ENCODE peak calls at places on chromosomes 11 and 22, in nine cellular contexts. E is substantia nigra, W is neural progenitor cell, D is lung, G is trophoblast cell, B is neuronal stem cell, U is RWPE1, T is HepG2, Q is Karpas-422. R is an unnamed sample.

GRCh38 chr11:78189851-78190250 is 1.1 kb downstream of the USP35 start:
- DNase-seq in U (no peak), B (no peak), E (no peak), D (no peak), Q (no peak), W (no peak), G (no peak), T (no peak), R (no peak)

GRCh38 chr22:19942886-19943664 is 1.5 kb upstream of the TXNRD2 start:
- DNase-seq in D (no peak), U (peak), B (no peak), T (peak), W (peak), Q (no peak), E (no peak), G (peak), R (no peak)

GRCh38 chr11:47415949-47416472 is 7.6 kb downstream of the SLC39A13 start:
- DNase-seq in U (peak), B (no peak), D (peak), T (no peak), W (peak), G (peak), Q (no peak), E (no peak), R (peak)

GRCh38 chr11:102346456-102346747 is 612 bp upstream of the BIRC2 start:
- DNase-seq in T (no peak), G (peak), E (no peak), D (no peak), W (no peak), B (no peak), U (no peak), Q (no peak), R (no peak)

GRCh38 chr11:22778642-22779041 is 51.0 kb downstream of the SVIP start:
- DNase-seq in E (no peak), G (no peak), D (no peak), U (no peak), T (peak), Q (no peak), W (no peak), B (no peak), R (no peak)

GRCh38 chr22:47631571-47632102 is 869.2 kb downstream of the TBC1D22A start:
- DNase-seq in B (no peak), G (no peak), E (no peak), W (no peak), U (no peak), D (peak), Q (no peak), T (no peak), R (no peak)

GRCh38 chr11:106424111-106424510 is 346.6 kb downstream of the AASDHPPT start:
- DNase-seq in G (peak), E (no peak), B (no peak), Q (no peak), W (no peak), U (peak), D (no peak), T (no peak), R (no peak)

GRCh38 chr11:66479741-66480115 is 506 bp upstream of the DPP3 start:
- DNase-seq in Q (no peak), W (no peak), G (no peak), D (no peak), B (no peak), U (peak), E (no peak), T (peak), R (no peak)

GRCh38 chr22:36443198-36443770 is 38.2 kb downstream of the TXN2 start:
- DNase-seq in T (no peak), W (no peak), G (peak), E (no peak), Q (no peak), B (no peak), D (no peak), U (no peak), R (no peak)

GRCh38 chr22:36445158-36445668 is 36.2 kb downstream of the TXN2 start:
- DNase-seq in Q (no peak), B (no peak), U (no peak), D (no peak), E (no peak), T (peak), W (no peak), G (peak), R (no peak)

GRCh38 chr22:36439481-36440271 is 41.8 kb downstream of the TXN2 start:
- DNase-seq in E (no peak), B (no peak), W (no peak), T (peak), Q (no peak), U (peak), D (no peak), G (peak), R (no peak)

GRCh38 chr22:36440429-36441002 is 40.9 kb downstream of the TXN2 start:
- DNase-seq in Q (no peak), B (no peak), D (no peak), E (no peak), G (no peak), T (no peak), W (no peak), U (no peak), R (no peak)

GRCh38 chr22:36442506-36443197 is 38.8 kb downstream of the TXN2 start:
- DNase-seq in B (no peak), Q (no peak), D (no peak), W (no peak), G (no peak), E (no peak), T (no peak), U (no peak), R (no peak)
- H3K27ac ChIP-seq in B (no peak), Q (no peak), D (peak), W (no peak), G (no peak), E (no peak), T (no peak), U (peak), R (no peak)

GRCh38 chr22:21624120-21624879 is 5.5 kb downstream of the YDJC start:
- DNase-seq in E (peak), G (no peak), W (peak), U (no peak), B (no peak), Q (peak), T (no peak), D (no peak), R (no peak)

GRCh38 chr22:21623402-21623970 is 6.3 kb downstream of the YDJC start:
- DNase-seq in W (no peak), D (no peak), G (no peak), E (no peak), Q (no peak), T (no peak), U (no peak), B (no peak), R (no peak)

GRCh38 chr22:21622624-21623401 is 7.0 kb downstream of the YDJC start:
- DNase-seq in T (no peak), U (no peak), E (no peak), B (no peak), G (no peak), W (no peak), D (no peak), Q (no peak), R (no peak)

GRCh38 chr22:21621025-21621424 is 8.8 kb downstream of the YDJC start:
- DNase-seq in E (no peak), W (no peak), U (no peak), D (no peak), B (no peak), T (no peak), Q (no peak), G (no peak), R (no peak)

DNA sequence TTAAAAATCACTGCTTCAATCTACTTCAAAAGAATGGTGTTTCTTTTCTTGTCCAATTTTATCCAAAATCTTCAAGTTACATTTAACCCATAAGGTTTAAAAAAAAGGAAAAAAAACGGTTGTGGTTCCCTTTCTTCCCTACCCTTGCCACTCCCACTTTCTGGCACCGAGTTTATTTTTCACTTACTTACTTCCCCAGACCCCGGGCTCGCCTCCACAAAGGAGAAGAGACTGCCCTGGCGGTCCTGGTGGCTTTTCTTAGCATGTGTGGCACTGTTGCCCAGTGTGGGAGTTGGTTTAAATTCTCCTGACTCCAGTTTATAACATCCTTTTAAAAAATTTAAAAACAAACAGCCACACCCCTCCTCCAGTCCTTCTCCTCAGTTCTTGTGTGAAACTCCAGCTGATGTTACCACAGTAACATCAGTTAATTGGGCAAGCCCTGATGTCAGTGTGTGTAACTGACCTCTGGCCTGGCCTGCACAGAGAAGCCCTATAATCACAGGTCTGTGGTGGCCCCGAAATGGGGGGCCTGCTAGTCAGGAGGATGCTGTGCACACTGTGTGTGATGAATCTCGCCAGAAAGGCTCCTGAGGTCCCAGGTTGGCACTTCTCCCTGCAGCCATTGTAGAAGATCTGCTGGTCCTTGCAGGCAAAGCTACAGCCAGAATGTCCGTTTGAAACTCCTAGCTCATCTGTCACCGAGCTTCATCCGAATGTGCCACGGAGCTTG is 7.8 kb downstream of the YDJC start:
- DNase-seq in Q (no peak), T (no peak), B (no peak), D (no peak), G (no peak), E (no peak), W (no peak), U (no peak), R (no peak)
- H3K27ac ChIP-seq in Q (no peak), T (no peak), B (no peak), D (peak), G (no peak), E (no peak), W (no peak), U (peak), R (peak)

DNA sequence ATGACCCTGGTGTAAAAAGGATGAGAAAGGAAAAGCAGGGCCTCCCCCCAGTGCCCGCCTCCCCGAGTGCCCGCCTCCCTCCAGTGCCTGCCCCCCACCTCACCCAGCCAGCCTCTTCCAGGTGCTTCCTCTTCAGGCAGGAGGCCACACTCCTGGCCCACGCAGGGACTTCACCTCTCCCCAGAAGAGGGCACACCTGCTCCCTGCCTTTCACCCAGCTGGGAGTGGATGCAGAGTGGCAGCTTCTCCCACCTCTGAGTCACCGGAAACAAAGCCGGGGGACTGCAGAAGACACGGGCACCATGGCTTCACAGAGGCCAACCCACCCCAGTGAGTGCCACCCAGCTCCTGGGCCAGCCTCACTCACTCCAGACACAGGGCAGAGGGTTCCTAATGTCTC is 16.1 kb downstream of the CPT1A start:
- DNase-seq in Q (no peak), G (peak), W (peak), E (no peak), T (peak), D (no peak), U (no peak), B (no peak), R (no peak)
- H3K27ac ChIP-seq in Q (no peak), G (no peak), W (no peak), E (no peak), T (no peak), D (no peak), U (peak), B (no peak), R (no peak)

GRCh38 chr11:122663764-122664163 is 8.2 kb downstream of the UBASH3B start:
- DNase-seq in Q (no peak), D (no peak), U (no peak), B (no peak), E (no peak), T (no peak), G (no peak), W (no peak), R (no peak)

GRCh38 chr11:122665882-122666281 is 10.4 kb downstream of the UBASH3B start:
- DNase-seq in D (no peak), B (no peak), W (no peak), Q (no peak), U (no peak), T (no peak), G (peak), E (no peak), R (no peak)

GRCh38 chr11:122664188-122664587 is 8.7 kb downstream of the UBASH3B start:
- DNase-seq in Q (no peak), E (no peak), U (no peak), D (no peak), W (no peak), G (no peak), T (no peak), B (no peak), R (no peak)

GRCh38 chr11:122668562-122669090 is 13.1 kb downstream of the UBASH3B start:
- DNase-seq in B (no peak), W (no peak), G (no peak), U (peak), D (no peak), T (no peak), E (no peak), Q (peak), R (no peak)

DNA sequence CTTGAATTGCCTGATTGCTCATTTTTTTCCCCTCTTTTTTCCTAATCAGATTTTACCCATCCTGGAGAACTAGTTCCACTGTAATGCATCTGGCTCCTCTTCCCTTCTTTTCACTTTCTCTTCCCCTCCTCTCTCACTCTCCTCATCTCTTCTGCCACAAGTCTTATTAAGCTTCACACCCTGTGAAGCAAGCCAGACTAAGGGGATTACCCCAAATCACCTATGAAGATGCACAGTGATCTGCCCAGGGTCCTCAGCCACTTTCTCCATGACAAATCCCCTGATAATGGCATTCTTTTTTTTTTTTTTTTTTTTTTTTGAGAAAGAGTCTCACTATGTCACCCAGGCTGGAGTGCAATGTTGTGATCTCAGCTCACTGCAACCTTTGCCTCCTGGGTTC is 11.2 kb downstream of the UBASH3B start:
- DNase-seq in T (no peak), U (no peak), B (no peak), G (no peak), Q (no peak), D (no peak), W (no peak), E (no peak), R (no peak)
- H3K27ac ChIP-seq in T (no peak), U (no peak), B (no peak), G (peak), Q (no peak), D (no peak), W (no peak), E (no peak), R (no peak)

GRCh38 chr11:8039530-8040260 is 41.3 kb upstream of the TUB start:
- DNase-seq in E (no peak), T (no peak), D (peak), W (no peak), G (no peak), Q (no peak), U (no peak), B (no peak), R (no peak)
- H3K27ac ChIP-seq in E (no peak), T (no peak), D (no peak), W (no peak), G (no peak), Q (no peak), U (no peak), B (no peak), R (no peak)

GRCh38 chr11:103806130-103806900 is 230.1 kb upstream of the DDI1 start:
- DNase-seq in D (no peak), E (no peak), G (no peak), T (no peak), W (no peak), Q (no peak), U (no peak), B (no peak), R (peak)
- H3K27ac ChIP-seq in D (no peak), E (no peak), G (no peak), T (no peak), W (no peak), Q (no peak), U (no peak), B (no peak), R (peak)

DNA sequence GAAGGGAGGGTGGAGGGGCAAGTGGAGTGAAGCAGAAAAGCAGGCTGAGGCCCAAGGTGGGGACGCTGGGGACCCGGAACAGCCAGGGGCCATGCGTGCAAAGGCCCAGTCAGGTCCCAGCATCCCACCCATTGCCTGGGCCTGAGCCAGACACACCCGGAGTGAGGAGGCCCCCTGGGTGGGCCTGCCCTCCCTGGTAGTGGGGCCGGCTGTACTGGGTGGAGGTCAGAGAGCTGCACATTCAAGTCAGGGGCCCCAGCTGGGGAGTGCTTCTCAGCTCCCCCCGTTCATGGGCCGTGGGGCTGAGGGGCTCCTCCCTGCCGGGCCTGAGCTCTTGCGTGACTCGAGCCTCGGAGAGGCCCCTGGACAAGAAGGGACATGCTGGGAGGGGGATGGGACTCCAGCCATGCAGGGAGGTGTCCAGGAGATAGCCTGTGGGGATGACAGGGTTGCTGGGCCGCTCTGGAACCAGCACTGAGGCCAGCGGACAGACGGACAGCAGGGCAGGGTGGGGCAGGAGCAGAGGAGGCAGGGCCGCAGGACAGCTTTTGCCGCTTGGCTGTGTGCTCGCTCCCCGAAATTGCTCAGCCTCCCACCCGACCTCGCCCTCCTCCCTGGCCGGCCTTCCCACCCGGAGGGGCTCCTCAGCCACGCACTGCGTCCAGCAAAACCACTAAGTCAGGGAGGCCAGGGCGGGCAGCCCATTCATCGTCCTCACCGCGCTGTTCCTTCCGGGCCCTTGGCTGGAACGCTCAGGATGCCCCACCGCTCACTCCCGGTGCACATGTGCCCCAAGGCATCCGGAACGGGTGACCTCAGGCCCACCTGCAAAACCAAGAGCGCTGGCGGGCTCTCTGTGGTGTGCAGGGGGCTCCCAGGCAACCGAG is 7.9 kb downstream of the TNNT3 start:
- DNase-seq in U (no peak), Q (no peak), T (no peak), B (no peak), D (no peak), W (peak), E (no peak), G (peak), R (no peak)
- H3K27ac ChIP-seq in U (peak), Q (no peak), T (no peak), B (no peak), D (no peak), W (no peak), E (no peak), G (peak), R (no peak)